ENCODE peak calls at places on chromosome 6, in nine cellular contexts. One of them, this sample, is unnamed.

GRCh38 chr6:75275067-75275466 is 9.5 kb downstream of the TMEM30A start:
- DNase-seq in fibroblast of lung: peak; percentile 86
- DNase-seq in mucosa of descending colon: no peak
- DNase-seq in heart left ventricle: no peak
- DNase-seq in psoas muscle: no peak
- DNase-seq in IMR-90: peak; percentile 97
- DNase-seq in ovary: no peak
- DNase-seq in left ventricle myocardium inferior: no peak
- DNase-seq in ascending aorta: no peak
- DNase-seq in this sample: no peak

GRCh38 chr6:939526-940252 is 246.8 kb upstream of the EXOC2 start:
- DNase-seq in fibroblast of lung: peak; percentile 9
- DNase-seq in IMR-90: no peak
- DNase-seq in mucosa of descending colon: no peak
- DNase-seq in ovary: no peak
- DNase-seq in left ventricle myocardium inferior: no peak
- DNase-seq in ascending aorta: no peak
- DNase-seq in heart left ventricle: no peak
- DNase-seq in psoas muscle: no peak
- DNase-seq in this sample: no peak

GRCh38 chr6:43916924-43917877 is 147.2 kb downstream of the VEGFA start:
- DNase-seq in psoas muscle: peak; percentile 49
- DNase-seq in fibroblast of lung: peak; percentile 91
- DNase-seq in heart left ventricle: no peak
- DNase-seq in IMR-90: peak; percentile 51
- DNase-seq in ascending aorta: no peak
- DNase-seq in ovary: peak; percentile 33
- DNase-seq in left ventricle myocardium inferior: no peak
- DNase-seq in mucosa of descending colon: peak; percentile 85
- DNase-seq in this sample: peak; percentile 60

GRCh38 chr6:132414761-132415160 is 13.5 kb upstream of the MOXD1 start:
- DNase-seq in left ventricle myocardium inferior: peak; percentile 34
- DNase-seq in ovary: no peak
- DNase-seq in IMR-90: no peak
- DNase-seq in ascending aorta: no peak
- DNase-seq in heart left ventricle: peak; percentile 34
- DNase-seq in psoas muscle: no peak
- DNase-seq in mucosa of descending colon: no peak
- DNase-seq in fibroblast of lung: no peak
- DNase-seq in this sample: no peak

GRCh38 chr6:97394160-97394748 is 111.2 kb upstream of the MMS22L start:
- DNase-seq in fibroblast of lung: peak; percentile 66
- DNase-seq in psoas muscle: no peak
- DNase-seq in mucosa of descending colon: no peak
- DNase-seq in IMR-90: peak; percentile 57
- DNase-seq in left ventricle myocardium inferior: no peak
- DNase-seq in heart left ventricle: no peak
- DNase-seq in ovary: no peak
- DNase-seq in ascending aorta: no peak
- DNase-seq in this sample: peak; percentile 7

GRCh38 chr6:108561742-108562502 is 1.2 kb downstream of the FOXO3 start:
- DNase-seq in heart left ventricle: peak; percentile 46
- DNase-seq in IMR-90: peak; percentile 31
- DNase-seq in ovary: peak; percentile 61
- DNase-seq in fibroblast of lung: no peak
- DNase-seq in ascending aorta: no peak
- DNase-seq in psoas muscle: peak; percentile 33
- DNase-seq in mucosa of descending colon: peak; percentile 75
- DNase-seq in left ventricle myocardium inferior: peak; percentile 31
- DNase-seq in this sample: peak; percentile 51

GRCh38 chr6:118485601-118486550 is 62.2 kb upstream of the PLN start:
- DNase-seq in fibroblast of lung: peak; percentile 15
- DNase-seq in mucosa of descending colon: no peak
- DNase-seq in psoas muscle: no peak
- DNase-seq in heart left ventricle: no peak
- DNase-seq in left ventricle myocardium inferior: no peak
- DNase-seq in ascending aorta: no peak
- DNase-seq in IMR-90: peak; percentile 34
- DNase-seq in ovary: no peak
- DNase-seq in this sample: no peak

GRCh38 chr6:49835140-49835539 is 31.2 kb downstream of the CRISP1 start:
- DNase-seq in ovary: no peak
- DNase-seq in psoas muscle: no peak
- DNase-seq in mucosa of descending colon: no peak
- DNase-seq in fibroblast of lung: no peak
- DNase-seq in left ventricle myocardium inferior: no peak
- DNase-seq in IMR-90: no peak
- DNase-seq in heart left ventricle: no peak
- DNase-seq in ascending aorta: no peak
- DNase-seq in this sample: no peak

GRCh38 chr6:51250317-51250716 is 431.6 kb downstream of the TFAP2B start:
- DNase-seq in fibroblast of lung: no peak
- DNase-seq in mucosa of descending colon: no peak
- DNase-seq in left ventricle myocardium inferior: no peak
- DNase-seq in IMR-90: no peak
- DNase-seq in ascending aorta: no peak
- DNase-seq in psoas muscle: no peak
- DNase-seq in heart left ventricle: no peak
- DNase-seq in ovary: no peak
- DNase-seq in this sample: no peak

GRCh38 chr6:34486106-34486740 is 20.3 kb downstream of the PACSIN1 start:
- DNase-seq in IMR-90: no peak
- DNase-seq in left ventricle myocardium inferior: no peak
- DNase-seq in fibroblast of lung: no peak
- DNase-seq in psoas muscle: no peak
- DNase-seq in ovary: no peak
- DNase-seq in ascending aorta: no peak
- DNase-seq in heart left ventricle: no peak
- DNase-seq in mucosa of descending colon: no peak
- DNase-seq in this sample: no peak

GRCh38 chr6:29720863-29721262 is 2.4 kb upstream of the HLA-F start:
- DNase-seq in IMR-90: no peak
- DNase-seq in ovary: no peak
- DNase-seq in fibroblast of lung: no peak
- DNase-seq in mucosa of descending colon: no peak
- DNase-seq in left ventricle myocardium inferior: no peak
- DNase-seq in ascending aorta: no peak
- DNase-seq in heart left ventricle: no peak
- DNase-seq in psoas muscle: no peak
- DNase-seq in this sample: no peak

GRCh38 chr6:112149719-112150263 is 62.4 kb downstream of the FAM229B start:
- DNase-seq in mucosa of descending colon: no peak
- DNase-seq in ascending aorta: no peak
- DNase-seq in IMR-90: peak; percentile 83
- DNase-seq in heart left ventricle: no peak
- DNase-seq in left ventricle myocardium inferior: no peak
- DNase-seq in psoas muscle: no peak
- DNase-seq in ovary: no peak
- DNase-seq in fibroblast of lung: peak; percentile 91
- DNase-seq in this sample: no peak

GRCh38 chr6:89432875-89433636 is at the start of gene ANKRD6:
- DNase-seq in IMR-90: no peak
- DNase-seq in ovary: peak; percentile 83
- DNase-seq in heart left ventricle: peak; percentile 81
- DNase-seq in fibroblast of lung: peak; percentile 27
- DNase-seq in mucosa of descending colon: peak; percentile 77
- DNase-seq in psoas muscle: peak; percentile 80
- DNase-seq in ascending aorta: no peak
- DNase-seq in left ventricle myocardium inferior: peak; percentile 79
- DNase-seq in this sample: peak; percentile 86

GRCh38 chr6:130831598-130831997 is 4.4 kb downstream of the SMLR1 start:
- DNase-seq in left ventricle myocardium inferior: no peak
- DNase-seq in heart left ventricle: no peak
- DNase-seq in mucosa of descending colon: no peak
- DNase-seq in fibroblast of lung: no peak
- DNase-seq in ascending aorta: no peak
- DNase-seq in IMR-90: no peak
- DNase-seq in ovary: no peak
- DNase-seq in psoas muscle: no peak
- DNase-seq in this sample: no peak

DNA sequence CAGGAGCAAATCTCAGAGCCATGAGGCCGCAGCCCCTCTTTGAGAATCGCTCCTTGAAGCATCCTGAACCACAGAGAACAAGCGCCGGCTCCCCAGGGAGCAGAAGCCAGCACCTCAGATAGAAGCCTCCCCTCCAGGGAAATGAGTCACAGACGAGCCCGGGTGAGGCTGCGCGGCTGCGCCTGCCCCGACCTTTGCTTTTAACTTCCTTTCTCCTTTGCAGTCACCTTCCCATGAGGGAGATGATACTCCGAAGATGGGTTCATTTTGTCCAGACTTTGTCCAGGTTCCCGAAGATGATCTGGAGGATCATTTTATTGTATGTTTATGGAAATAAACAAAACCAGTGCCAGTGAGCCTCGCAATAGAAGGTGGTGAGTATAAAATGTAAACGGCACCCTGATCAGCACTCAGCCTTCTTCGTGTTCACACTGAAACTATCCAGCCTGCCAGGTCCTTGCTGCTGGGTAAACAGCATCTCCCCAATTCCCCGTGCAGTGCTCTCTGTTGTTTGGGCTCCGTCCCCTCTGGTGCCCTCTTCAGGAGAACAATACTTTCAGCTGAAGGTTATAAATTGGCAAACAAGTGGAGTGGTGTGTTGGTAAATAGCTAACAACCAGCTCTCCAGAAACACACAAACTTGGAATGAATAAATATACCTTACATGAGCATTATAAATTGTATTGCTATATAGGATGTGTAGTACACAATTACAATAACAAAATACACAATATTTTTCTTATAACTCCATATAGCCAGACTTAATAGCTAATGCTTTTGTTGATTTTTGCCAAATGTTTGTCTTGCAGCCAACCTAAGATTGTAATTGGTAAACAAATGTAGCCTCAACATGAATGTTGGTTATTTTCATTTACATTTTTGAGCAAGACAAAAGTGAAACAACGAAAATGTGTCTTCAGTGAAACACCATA is 41.4 kb upstream of the TMEM181 start:
- DNase-seq in heart left ventricle: peak; percentile 60
- DNase-seq in fibroblast of lung: peak; percentile 80
- DNase-seq in ascending aorta: no peak
- DNase-seq in ovary: no peak
- DNase-seq in IMR-90: peak; percentile 69
- DNase-seq in mucosa of descending colon: no peak
- DNase-seq in left ventricle myocardium inferior: peak; percentile 30
- DNase-seq in psoas muscle: peak; percentile 32
- DNase-seq in this sample: no peak
- H3K4me1 ChIP-seq in heart left ventricle: peaks cover 10% of the 10 kb centered on the region
- H3K4me1 ChIP-seq in fibroblast of lung: no peaks in the 10 kb centered on the region
- H3K4me1 ChIP-seq in ascending aorta: no peaks in the 10 kb centered on the region
- H3K4me1 ChIP-seq in ovary: peaks cover 1% of the 10 kb centered on the region
- H3K4me1 ChIP-seq in IMR-90: no peaks in the 10 kb centered on the region
- H3K4me1 ChIP-seq in mucosa of descending colon: peaks cover 9% of the 10 kb centered on the region
- H3K4me1 ChIP-seq in left ventricle myocardium inferior: peaks cover 12% of the 10 kb centered on the region
- H3K4me1 ChIP-seq in psoas muscle: peaks cover 4% of the 10 kb centered on the region
- H3K4me1 ChIP-seq in this sample: no peaks in the 10 kb centered on the region

GRCh38 chr6:16238658-16239089 is 287 bp downstream of the GMPR start:
- DNase-seq in IMR-90: no peak
- DNase-seq in ascending aorta: no peak
- DNase-seq in left ventricle myocardium inferior: no peak
- DNase-seq in heart left ventricle: no peak
- DNase-seq in fibroblast of lung: no peak
- DNase-seq in psoas muscle: no peak
- DNase-seq in ovary: no peak
- DNase-seq in mucosa of descending colon: no peak
- DNase-seq in this sample: no peak
- TF ChIP-seq CTCF in IMR-90: no peak
- TF ChIP-seq CTCF in ascending aorta: no peak
- TF ChIP-seq CTCF in left ventricle myocardium inferior: peak; percentile 22
- TF ChIP-seq CTCF in heart left ventricle: no peak
- TF ChIP-seq CTCF in fibroblast of lung: no peak
- TF ChIP-seq CTCF in psoas muscle: peak; percentile 14
- TF ChIP-seq CTCF in ovary: no peak
- TF ChIP-seq CTCF in mucosa of descending colon: no peak
- TF ChIP-seq CTCF in this sample: no peak

DNA sequence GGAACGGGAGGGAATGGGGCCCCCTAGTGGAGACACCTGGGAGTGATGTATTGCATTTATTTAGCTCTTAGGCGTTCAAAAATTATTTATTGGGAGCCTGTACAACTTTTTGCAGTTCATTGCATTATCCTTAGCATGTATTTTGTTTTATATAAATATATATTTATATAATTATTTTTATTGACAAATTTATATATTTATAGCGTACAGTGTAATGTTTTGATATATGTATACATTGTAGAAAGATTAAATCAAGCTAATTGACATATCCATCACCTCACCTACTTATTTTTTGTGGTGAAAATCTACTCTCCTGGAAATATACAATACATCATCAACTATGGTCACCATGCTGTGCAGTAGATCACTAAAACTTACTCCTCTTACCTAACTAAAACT is 975 bp downstream of the SIRT5 start:
- DNase-seq in fibroblast of lung: no peak
- DNase-seq in mucosa of descending colon: no peak
- DNase-seq in ascending aorta: no peak
- DNase-seq in left ventricle myocardium inferior: no peak
- DNase-seq in heart left ventricle: no peak
- DNase-seq in psoas muscle: no peak
- DNase-seq in ovary: no peak
- DNase-seq in IMR-90: no peak
- DNase-seq in this sample: no peak
- H3K4me3 ChIP-seq in fibroblast of lung: peak overlapping the region; percentile 64
- H3K4me3 ChIP-seq in mucosa of descending colon: no peak overlapping the region
- H3K4me3 ChIP-seq in ascending aorta: peak overlapping the region; percentile 78
- H3K4me3 ChIP-seq in left ventricle myocardium inferior: peak overlapping the region; percentile 83
- H3K4me3 ChIP-seq in heart left ventricle: peak overlapping the region; percentile 86
- H3K4me3 ChIP-seq in psoas muscle: peak overlapping the region; percentile 97
- H3K4me3 ChIP-seq in ovary: peak overlapping the region; percentile 64
- H3K4me3 ChIP-seq in IMR-90: peak overlapping the region; percentile 76
- H3K4me3 ChIP-seq in this sample: peak overlapping the region; percentile 58

GRCh38 chr6:4607026-4607704 is 169.0 kb upstream of the CDYL start:
- DNase-seq in heart left ventricle: no peak
- DNase-seq in psoas muscle: peak; percentile 31
- DNase-seq in mucosa of descending colon: peak; percentile 64
- DNase-seq in ovary: no peak
- DNase-seq in fibroblast of lung: peak; percentile 94
- DNase-seq in IMR-90: peak; percentile 89
- DNase-seq in left ventricle myocardium inferior: no peak
- DNase-seq in ascending aorta: no peak
- DNase-seq in this sample: peak; percentile 60

GRCh38 chr6:4606016-4606415 is 170.2 kb upstream of the CDYL start:
- DNase-seq in ascending aorta: no peak
- DNase-seq in mucosa of descending colon: no peak
- DNase-seq in left ventricle myocardium inferior: no peak
- DNase-seq in heart left ventricle: no peak
- DNase-seq in IMR-90: no peak
- DNase-seq in psoas muscle: no peak
- DNase-seq in fibroblast of lung: no peak
- DNase-seq in ovary: no peak
- DNase-seq in this sample: no peak

GRCh38 chr6:4608361-4609115 is 167.7 kb upstream of the CDYL start:
- DNase-seq in mucosa of descending colon: no peak
- DNase-seq in left ventricle myocardium inferior: no peak
- DNase-seq in fibroblast of lung: no peak
- DNase-seq in heart left ventricle: no peak
- DNase-seq in IMR-90: no peak
- DNase-seq in ovary: no peak
- DNase-seq in psoas muscle: peak; percentile 60
- DNase-seq in ascending aorta: no peak
- DNase-seq in this sample: no peak

GRCh38 chr6:4607793-4608192 is 168.4 kb upstream of the CDYL start:
- DNase-seq in ascending aorta: no peak
- DNase-seq in IMR-90: no peak
- DNase-seq in psoas muscle: no peak
- DNase-seq in mucosa of descending colon: no peak
- DNase-seq in fibroblast of lung: no peak
- DNase-seq in ovary: no peak
- DNase-seq in left ventricle myocardium inferior: no peak
- DNase-seq in heart left ventricle: no peak
- DNase-seq in this sample: no peak

GRCh38 chr6:4606681-4607025 is 169.6 kb upstream of the CDYL start:
- DNase-seq in mucosa of descending colon: no peak
- DNase-seq in left ventricle myocardium inferior: no peak
- DNase-seq in ascending aorta: no peak
- DNase-seq in IMR-90: no peak
- DNase-seq in ovary: no peak
- DNase-seq in psoas muscle: no peak
- DNase-seq in fibroblast of lung: no peak
- DNase-seq in heart left ventricle: no peak
- DNase-seq in this sample: no peak
- H3K4me1 ChIP-seq in mucosa of descending colon: peaks cover 14% of the 10 kb centered on the region
- H3K4me1 ChIP-seq in left ventricle myocardium inferior: peaks cover 26% of the 10 kb centered on the region
- H3K4me1 ChIP-seq in ascending aorta: no peaks in the 10 kb centered on the region
- H3K4me1 ChIP-seq in IMR-90: peaks cover 14% of the 10 kb centered on the region
- H3K4me1 ChIP-seq in ovary: peaks cover 5% of the 10 kb centered on the region
- H3K4me1 ChIP-seq in psoas muscle: peaks cover 30% of the 10 kb centered on the region
- H3K4me1 ChIP-seq in fibroblast of lung: peaks cover 9% of the 10 kb centered on the region
- H3K4me1 ChIP-seq in heart left ventricle: peaks cover 31% of the 10 kb centered on the region
- H3K4me1 ChIP-seq in this sample: no peaks in the 10 kb centered on the region